ENCODE peak calls at places on chromosomes 13 and 19, in eight cellular contexts. One of them, this sample, is unnamed.
A peak's percentile ranks its signal among the peaks of the same experiment; 100 is the strongest.

GRCh38 chr19:35318679-35319448 is 10.1 kb upstream of the CD22 start:
- ATAC-seq in upper lobe of right lung: peak; percentile 84
- ATAC-seq in heart left ventricle: peak; percentile 79
- ATAC-seq in left cardiac atrium: peak; percentile 94
- ATAC-seq in T-cell: no peak
- ATAC-seq in activated T-helper 17 cell treated with anti-CD3 and anti-CD28 coated beads, Interleukin-2, amount 50 U/mL, for 72 hours: peak; percentile 71
- ATAC-seq in A549: peak; percentile 83
- ATAC-seq in T-helper 17 cell: peak; percentile 50
- ATAC-seq in this sample: peak; percentile 94

GRCh38 chr13:105908581-105908980 is 626.9 kb downstream of the EFNB2 start:
- ATAC-seq in upper lobe of right lung: no peak
- ATAC-seq in activated T-helper 17 cell treated with anti-CD3 and anti-CD28 coated beads, Interleukin-2, amount 50 U/mL, for 72 hours: peak; percentile 87
- ATAC-seq in T-helper 17 cell: peak; percentile 57
- ATAC-seq in T-cell: peak; percentile 55
- ATAC-seq in heart left ventricle: no peak
- ATAC-seq in left cardiac atrium: no peak
- ATAC-seq in A549: no peak
- ATAC-seq in this sample: no peak

GRCh38 chr13:69287050-69287698 is 820.5 kb upstream of the ATXN8OS start:
- ATAC-seq in A549: peak; percentile 66
- ATAC-seq in T-helper 17 cell: no peak
- ATAC-seq in upper lobe of right lung: no peak
- ATAC-seq in T-cell: no peak
- ATAC-seq in activated T-helper 17 cell treated with anti-CD3 and anti-CD28 coated beads, Interleukin-2, amount 50 U/mL, for 72 hours: no peak
- ATAC-seq in heart left ventricle: no peak
- ATAC-seq in left cardiac atrium: no peak
- ATAC-seq in this sample: no peak

GRCh38 chr19:16814526-16815100 is 14.6 kb upstream of the SIN3B start:
- ATAC-seq in activated T-helper 17 cell treated with anti-CD3 and anti-CD28 coated beads, Interleukin-2, amount 50 U/mL, for 72 hours: no peak
- ATAC-seq in T-helper 17 cell: no peak
- ATAC-seq in heart left ventricle: no peak
- ATAC-seq in left cardiac atrium: no peak
- ATAC-seq in upper lobe of right lung: no peak
- ATAC-seq in A549: no peak
- ATAC-seq in T-cell: no peak
- ATAC-seq in this sample: no peak

GRCh38 chr19:39738809-39739208 is 980 bp upstream of the CLC start:
- ATAC-seq in activated T-helper 17 cell treated with anti-CD3 and anti-CD28 coated beads, Interleukin-2, amount 50 U/mL, for 72 hours: no peak
- ATAC-seq in upper lobe of right lung: peak; percentile 84
- ATAC-seq in left cardiac atrium: no peak
- ATAC-seq in A549: no peak
- ATAC-seq in T-helper 17 cell: no peak
- ATAC-seq in T-cell: no peak
- ATAC-seq in heart left ventricle: no peak
- ATAC-seq in this sample: no peak

GRCh38 chr13:101453784-101454201 is 1.3 kb downstream of the ITGBL1 start:
- ATAC-seq in upper lobe of right lung: peak; percentile 88
- ATAC-seq in T-cell: no peak
- ATAC-seq in T-helper 17 cell: peak; percentile 23
- ATAC-seq in heart left ventricle: peak; percentile 54
- ATAC-seq in A549: no peak
- ATAC-seq in left cardiac atrium: peak; percentile 58
- ATAC-seq in activated T-helper 17 cell treated with anti-CD3 and anti-CD28 coated beads, Interleukin-2, amount 50 U/mL, for 72 hours: peak; percentile 9
- ATAC-seq in this sample: peak; percentile 71

GRCh38 chr19:29753190-29753933 is 38.3 kb upstream of the C19orf12 start:
- ATAC-seq in T-cell: no peak
- ATAC-seq in heart left ventricle: no peak
- ATAC-seq in T-helper 17 cell: no peak
- ATAC-seq in upper lobe of right lung: no peak
- ATAC-seq in left cardiac atrium: no peak
- ATAC-seq in A549: peak; percentile 2
- ATAC-seq in activated T-helper 17 cell treated with anti-CD3 and anti-CD28 coated beads, Interleukin-2, amount 50 U/mL, for 72 hours: no peak
- ATAC-seq in this sample: no peak

GRCh38 chr19:7980168-7980567 is 25.3 kb downstream of the ELAVL1 start:
- ATAC-seq in T-helper 17 cell: no peak
- ATAC-seq in T-cell: no peak
- ATAC-seq in A549: no peak
- ATAC-seq in upper lobe of right lung: no peak
- ATAC-seq in heart left ventricle: no peak
- ATAC-seq in activated T-helper 17 cell treated with anti-CD3 and anti-CD28 coated beads, Interleukin-2, amount 50 U/mL, for 72 hours: no peak
- ATAC-seq in left cardiac atrium: no peak
- ATAC-seq in this sample: no peak

GRCh38 chr19:54533476-54533875 is 30.8 kb downstream of the LAIR2 start:
- ATAC-seq in heart left ventricle: no peak
- ATAC-seq in left cardiac atrium: no peak
- ATAC-seq in upper lobe of right lung: no peak
- ATAC-seq in activated T-helper 17 cell treated with anti-CD3 and anti-CD28 coated beads, Interleukin-2, amount 50 U/mL, for 72 hours: no peak
- ATAC-seq in A549: no peak
- ATAC-seq in T-cell: no peak
- ATAC-seq in T-helper 17 cell: no peak
- ATAC-seq in this sample: no peak

GRCh38 chr13:89343165-89343564 is 1672.0 kb downstream of the SLITRK5 start:
- ATAC-seq in T-cell: no peak
- ATAC-seq in T-helper 17 cell: no peak
- ATAC-seq in heart left ventricle: no peak
- ATAC-seq in A549: no peak
- ATAC-seq in upper lobe of right lung: no peak
- ATAC-seq in left cardiac atrium: no peak
- ATAC-seq in activated T-helper 17 cell treated with anti-CD3 and anti-CD28 coated beads, Interleukin-2, amount 50 U/mL, for 72 hours: no peak
- ATAC-seq in this sample: no peak

GRCh38 chr19:4375620-4376228 is 24.6 kb downstream of the SH3GL1 start:
- ATAC-seq in upper lobe of right lung: no peak
- ATAC-seq in activated T-helper 17 cell treated with anti-CD3 and anti-CD28 coated beads, Interleukin-2, amount 50 U/mL, for 72 hours: no peak
- ATAC-seq in T-cell: no peak
- ATAC-seq in A549: peak; percentile 48
- ATAC-seq in left cardiac atrium: no peak
- ATAC-seq in heart left ventricle: no peak
- ATAC-seq in T-helper 17 cell: no peak
- ATAC-seq in this sample: peak; percentile 9

GRCh38 chr19:44912854-44913253 is 1.6 kb upstream of the APOC1 start:
- ATAC-seq in upper lobe of right lung: peak; percentile 62
- ATAC-seq in left cardiac atrium: peak; percentile 14
- ATAC-seq in A549: no peak
- ATAC-seq in T-helper 17 cell: no peak
- ATAC-seq in T-cell: no peak
- ATAC-seq in heart left ventricle: no peak
- ATAC-seq in activated T-helper 17 cell treated with anti-CD3 and anti-CD28 coated beads, Interleukin-2, amount 50 U/mL, for 72 hours: no peak
- ATAC-seq in this sample: no peak

GRCh38 chr13:43760257-43760656 is 26.5 kb downstream of the ENOX1 start:
- ATAC-seq in heart left ventricle: no peak
- ATAC-seq in T-helper 17 cell: no peak
- ATAC-seq in A549: no peak
- ATAC-seq in left cardiac atrium: no peak
- ATAC-seq in activated T-helper 17 cell treated with anti-CD3 and anti-CD28 coated beads, Interleukin-2, amount 50 U/mL, for 72 hours: no peak
- ATAC-seq in upper lobe of right lung: no peak
- ATAC-seq in T-cell: no peak
- ATAC-seq in this sample: no peak

GRCh38 chr19:39935262-39935661 is 828 bp upstream of the FCGBP start:
- ATAC-seq in heart left ventricle: no peak
- ATAC-seq in T-cell: no peak
- ATAC-seq in left cardiac atrium: no peak
- ATAC-seq in activated T-helper 17 cell treated with anti-CD3 and anti-CD28 coated beads, Interleukin-2, amount 50 U/mL, for 72 hours: no peak
- ATAC-seq in upper lobe of right lung: no peak
- ATAC-seq in T-helper 17 cell: no peak
- ATAC-seq in A549: peak; percentile 36
- ATAC-seq in this sample: peak; percentile 29

GRCh38 chr19:11359421-11359820 is 4.2 kb downstream of the PLPPR2 start:
- ATAC-seq in A549: no peak
- ATAC-seq in T-helper 17 cell: no peak
- ATAC-seq in activated T-helper 17 cell treated with anti-CD3 and anti-CD28 coated beads, Interleukin-2, amount 50 U/mL, for 72 hours: no peak
- ATAC-seq in upper lobe of right lung: no peak
- ATAC-seq in heart left ventricle: no peak
- ATAC-seq in T-cell: no peak
- ATAC-seq in left cardiac atrium: no peak
- ATAC-seq in this sample: peak; percentile 67

GRCh38 chr19:16435999-16436650 is 35.6 kb downstream of the EPS15L1 start:
- ATAC-seq in left cardiac atrium: peak; percentile 62
- ATAC-seq in activated T-helper 17 cell treated with anti-CD3 and anti-CD28 coated beads, Interleukin-2, amount 50 U/mL, for 72 hours: peak; percentile 61
- ATAC-seq in upper lobe of right lung: peak; percentile 39
- ATAC-seq in A549: no peak
- ATAC-seq in heart left ventricle: peak; percentile 69
- ATAC-seq in T-cell: no peak
- ATAC-seq in T-helper 17 cell: no peak
- ATAC-seq in this sample: no peak

GRCh38 chr19:5615756-5616327 is 6.7 kb downstream of the SAFB2 start:
- ATAC-seq in T-helper 17 cell: no peak
- ATAC-seq in activated T-helper 17 cell treated with anti-CD3 and anti-CD28 coated beads, Interleukin-2, amount 50 U/mL, for 72 hours: no peak
- ATAC-seq in A549: no peak
- ATAC-seq in upper lobe of right lung: no peak
- ATAC-seq in left cardiac atrium: no peak
- ATAC-seq in T-cell: no peak
- ATAC-seq in heart left ventricle: no peak
- ATAC-seq in this sample: no peak

GRCh38 chr13:40047322-40047771 is 391.9 kb downstream of the COG6 start:
- ATAC-seq in T-helper 17 cell: no peak
- ATAC-seq in T-cell: no peak
- ATAC-seq in heart left ventricle: no peak
- ATAC-seq in left cardiac atrium: no peak
- ATAC-seq in upper lobe of right lung: no peak
- ATAC-seq in A549: no peak
- ATAC-seq in activated T-helper 17 cell treated with anti-CD3 and anti-CD28 coated beads, Interleukin-2, amount 50 U/mL, for 72 hours: no peak
- ATAC-seq in this sample: no peak

GRCh38 chr13:38301236-38301635 is 48.4 kb upstream of the UFM1 start:
- ATAC-seq in T-helper 17 cell: no peak
- ATAC-seq in upper lobe of right lung: no peak
- ATAC-seq in T-cell: no peak
- ATAC-seq in heart left ventricle: no peak
- ATAC-seq in left cardiac atrium: no peak
- ATAC-seq in A549: no peak
- ATAC-seq in activated T-helper 17 cell treated with anti-CD3 and anti-CD28 coated beads, Interleukin-2, amount 50 U/mL, for 72 hours: no peak
- ATAC-seq in this sample: no peak

GRCh38 chr19:21569497-21569870 is 64.1 kb downstream of the ZNF429 start:
- ATAC-seq in T-cell: peak; percentile 63
- ATAC-seq in T-helper 17 cell: peak; percentile 68
- ATAC-seq in heart left ventricle: peak; percentile 75
- ATAC-seq in upper lobe of right lung: peak; percentile 12
- ATAC-seq in activated T-helper 17 cell treated with anti-CD3 and anti-CD28 coated beads, Interleukin-2, amount 50 U/mL, for 72 hours: peak; percentile 71
- ATAC-seq in A549: no peak
- ATAC-seq in left cardiac atrium: peak; percentile 81
- ATAC-seq in this sample: no peak

GRCh38 chr13:108974686-108975085 is 345.3 kb downstream of the MYO16 start:
- ATAC-seq in activated T-helper 17 cell treated with anti-CD3 and anti-CD28 coated beads, Interleukin-2, amount 50 U/mL, for 72 hours: no peak
- ATAC-seq in A549: no peak
- ATAC-seq in heart left ventricle: no peak
- ATAC-seq in T-helper 17 cell: no peak
- ATAC-seq in left cardiac atrium: no peak
- ATAC-seq in T-cell: no peak
- ATAC-seq in upper lobe of right lung: no peak
- ATAC-seq in this sample: no peak

GRCh38 chr13:97269603-97270002 is 47.5 kb downstream of the MBNL2 start:
- ATAC-seq in left cardiac atrium: no peak
- ATAC-seq in upper lobe of right lung: no peak
- ATAC-seq in T-helper 17 cell: no peak
- ATAC-seq in T-cell: no peak
- ATAC-seq in heart left ventricle: no peak
- ATAC-seq in activated T-helper 17 cell treated with anti-CD3 and anti-CD28 coated beads, Interleukin-2, amount 50 U/mL, for 72 hours: no peak
- ATAC-seq in A549: no peak
- ATAC-seq in this sample: no peak

GRCh38 chr13:113976711-113977684 is 3.1 kb upstream of the C13orf46 start:
- ATAC-seq in upper lobe of right lung: peak; percentile 52
- ATAC-seq in T-helper 17 cell: no peak
- ATAC-seq in A549: peak; percentile 31
- ATAC-seq in heart left ventricle: no peak
- ATAC-seq in left cardiac atrium: no peak
- ATAC-seq in activated T-helper 17 cell treated with anti-CD3 and anti-CD28 coated beads, Interleukin-2, amount 50 U/mL, for 72 hours: no peak
- ATAC-seq in T-cell: no peak
- ATAC-seq in this sample: no peak

GRCh38 chr13:79126706-79127105 is 279.3 kb downstream of the RBM26 start:
- ATAC-seq in T-cell: no peak
- ATAC-seq in T-helper 17 cell: no peak
- ATAC-seq in heart left ventricle: no peak
- ATAC-seq in activated T-helper 17 cell treated with anti-CD3 and anti-CD28 coated beads, Interleukin-2, amount 50 U/mL, for 72 hours: no peak
- ATAC-seq in A549: no peak
- ATAC-seq in left cardiac atrium: no peak
- ATAC-seq in upper lobe of right lung: no peak
- ATAC-seq in this sample: no peak

GRCh38 chr19:50896591-50897190 is 14.5 kb downstream of the KLK4 start:
- ATAC-seq in activated T-helper 17 cell treated with anti-CD3 and anti-CD28 coated beads, Interleukin-2, amount 50 U/mL, for 72 hours: peak; percentile 96
- ATAC-seq in upper lobe of right lung: peak; percentile 59
- ATAC-seq in T-helper 17 cell: peak; percentile 77
- ATAC-seq in T-cell: no peak
- ATAC-seq in heart left ventricle: peak; percentile 48
- ATAC-seq in left cardiac atrium: no peak
- ATAC-seq in A549: peak; percentile 81
- ATAC-seq in this sample: peak; percentile 99